ENCODE peak calls at places on chromosomes 2 and 18, in nine cellular contexts. Y, R, U, W, M, L, J, K and X are unnamed samples.

GRCh38 chr2:129934044-129934822 is 45.2 kb upstream of the RAB6C start:
- DNase-seq in R (no peak), J (no peak), M (peak), Y (peak), L (no peak), K (no peak), W (peak), U (no peak), X (no peak)

GRCh38 chr18:45589559-45590041 is 25.7 kb upstream of the SLC14A2 start:
- DNase-seq in M (peak), J (no peak), W (peak), Y (peak), R (peak), K (no peak), U (no peak), L (no peak), X (no peak)

GRCh38 chr2:75277111-75277510 is 77.8 kb upstream of the TACR1 start:
- DNase-seq in Y (peak), K (peak), M (no peak), U (no peak), L (no peak), J (no peak), W (peak), R (no peak), X (no peak)

GRCh38 chr2:215171151-215171550 is 32.7 kb upstream of the ABCA12 start:
- DNase-seq in U (no peak), J (no peak), L (no peak), R (no peak), Y (peak), M (no peak), W (peak), K (peak), X (no peak)

GRCh38 chr2:60823694-60824305 is 57.6 kb upstream of the REL start:
- DNase-seq in R (no peak), U (no peak), Y (no peak), K (no peak), L (no peak), M (no peak), W (no peak), J (no peak), X (no peak)

GRCh38 chr2:230712443-230713330 is at the start of gene CAB39:
- DNase-seq in J (peak), K (peak), Y (peak), L (peak), R (peak), W (peak), U (peak), M (peak), X (peak)

GRCh38 chr2:149489452-149489851 is 98.1 kb downstream of the MMADHC start:
- DNase-seq in J (no peak), Y (no peak), L (no peak), W (no peak), M (peak), K (no peak), U (no peak), R (peak), X (no peak)

GRCh38 chr2:15163316-15163715 is 397.8 kb downstream of the NBAS start:
- DNase-seq in R (no peak), K (no peak), W (peak), U (no peak), J (no peak), L (no peak), M (no peak), Y (peak), X (no peak)

GRCh38 chr2:220743203-220743602 is 828.9 kb downstream of the EPHA4 start:
- DNase-seq in Y (no peak), R (no peak), M (no peak), J (no peak), L (no peak), K (no peak), W (no peak), U (no peak), X (no peak)

GRCh38 chr18:59062643-59063006 is 77.1 kb upstream of the SEC11C start:
- DNase-seq in U (no peak), K (no peak), J (no peak), W (no peak), L (no peak), M (no peak), Y (no peak), R (no peak), X (no peak)

GRCh38 chr18:47931707-47932103 is 1.2 kb upstream of the SMAD2 start:
- DNase-seq in W (no peak), R (no peak), L (no peak), Y (peak), J (peak), M (peak), U (peak), K (no peak), X (no peak)

GRCh38 chr18:5237083-5237722 is 40.1 kb upstream of the AKAIN1 start:
- DNase-seq in J (peak), K (peak), U (peak), M (no peak), Y (no peak), W (peak), R (no peak), L (no peak), X (peak)

GRCh38 chr2:229237270-229237669 is 33.8 kb downstream of the PID1 start:
- DNase-seq in K (no peak), Y (no peak), W (no peak), U (no peak), L (no peak), R (no peak), M (no peak), J (no peak), X (no peak)

GRCh38 chr18:29383311-29384273 is 1206.7 kb upstream of the CDH2 start:
- DNase-seq in M (no peak), W (no peak), R (no peak), U (no peak), L (no peak), Y (peak), J (no peak), K (no peak), X (no peak)

GRCh38 chr2:170743530-170744239 is 26.5 kb upstream of the ERICH2 start:
- DNase-seq in Y (no peak), U (no peak), R (no peak), W (no peak), K (no peak), M (no peak), J (no peak), L (no peak), X (no peak)